ENCODE peak calls at places on chromosomes 2 and 18, in seven cellular contexts. U is K562, R is HepG2, M is HCT116, Y is WTC11, W is GM12878, D is H1. B is an unnamed sample.

GRCh38 chr18:34707670-34708069 is 2.4 kb upstream of the DTNA start:
- DNase-seq in D (no peak), R (no peak), W (no peak), U (no peak), M (peak; percentile 70), Y (no peak), B (peak; percentile 62)

GRCh38 chr18:12944724-12945123 is 3.1 kb upstream of the SEH1L start:
- DNase-seq in D (no peak), U (no peak), R (no peak), M (no peak), Y (no peak), W (no peak), B (no peak)

GRCh38 chr2:73985318-73986084 is 791 bp downstream of the TET3 start:
- DNase-seq in W (no peak), D (no peak), R (peak; percentile 31), Y (no peak), U (peak; percentile 55), M (no peak), B (peak; percentile 58)

GRCh38 chr2:101998556-101999121 is 6.9 kb downstream of the IL1R2 start:
- DNase-seq in R (peak; percentile 70), W (no peak), Y (no peak), U (no peak), M (no peak), D (no peak), B (no peak)

GRCh38 chr2:187294043-187294442 is 154.0 kb downstream of the CALCRL start:
- DNase-seq in M (no peak), Y (no peak), D (no peak), R (no peak), U (no peak), W (no peak), B (no peak)

GRCh38 chr2:221371347-221371746 is 200.8 kb downstream of the EPHA4 start:
- DNase-seq in W (no peak), Y (no peak), M (no peak), D (no peak), U (no peak), R (no peak), B (no peak)

GRCh38 chr2:234290671-234291070 is 206.2 kb downstream of the ARL4C start:
- DNase-seq in U (no peak), Y (no peak), W (peak; percentile 76), D (no peak), M (no peak), R (no peak), B (no peak)

GRCh38 chr18:22005191-22005824 is 164.1 kb upstream of the GATA6 start:
- DNase-seq in W (no peak), U (no peak), R (no peak), Y (no peak), D (no peak), M (no peak), B (no peak)

GRCh38 chr2:86632672-86633071 is 9.0 kb upstream of the RNF103 start:
- DNase-seq in U (no peak), R (peak; percentile 83), Y (no peak), W (no peak), D (no peak), M (no peak), B (no peak)

GRCh38 chr2:28997237-28997846 is 16.2 kb downstream of the TOGARAM2 start:
- DNase-seq in W (no peak), M (no peak), D (no peak), U (no peak), R (no peak), Y (no peak), B (no peak)

GRCh38 chr2:19228092-19228670 is 130.2 kb downstream of the OSR1 start:
- DNase-seq in U (no peak), Y (no peak), W (no peak), M (no peak), R (peak; percentile 23), D (no peak), B (no peak)

GRCh38 chr18:3251249-3251962 is 3.8 kb downstream of the MYL12A start:
- DNase-seq in W (no peak), R (no peak), U (no peak), Y (no peak), D (no peak), M (no peak), B (no peak)

GRCh38 chr2:45469314-45470099 is 141.6 kb downstream of the SRBD1 start:
- DNase-seq in U (no peak), Y (no peak), W (no peak), R (peak; percentile 97), D (no peak), M (no peak), B (no peak)

GRCh38 chr2:137521653-137522052 is 442.6 kb upstream of the HNMT start:
- DNase-seq in Y (no peak), U (no peak), R (no peak), D (no peak), M (no peak), W (no peak), B (no peak)

GRCh38 chr2:100186126-100186525 is 43.7 kb upstream of the AFF3 start:
- DNase-seq in Y (no peak), W (no peak), M (no peak), R (no peak), D (no peak), U (no peak), B (no peak)

GRCh38 chr2:239309398-239310245 is 91.2 kb downstream of the HDAC4 start:
- DNase-seq in R (no peak), Y (no peak), U (no peak), D (no peak), W (no peak), M (no peak), B (no peak)

GRCh38 chr2:239943991-239944441 is 81.1 kb downstream of the NDUFA10 start:
- DNase-seq in Y (no peak), W (no peak), D (no peak), M (no peak), U (no peak), R (no peak), B (no peak)

GRCh38 chr2:23926750-23927627 is at the start of gene ATAD2B:
- DNase-seq in W (peak; percentile 89), Y (peak; percentile 95), U (peak; percentile 96), M (peak; percentile 85), D (peak; percentile 85), R (peak; percentile 90), B (peak; percentile 93)

GRCh38 chr2:23924589-23925359 is 2.1 kb downstream of the ATAD2B start:
- DNase-seq in Y (no peak), R (no peak), M (no peak), D (no peak), W (no peak), U (peak; percentile 35), B (no peak)

GRCh38 chr2:23925702-23926288 is 1.1 kb downstream of the ATAD2B start:
- DNase-seq in M (no peak), D (no peak), R (peak; percentile 44), Y (no peak), W (peak; percentile 87), U (peak; percentile 71), B (peak; percentile 20)

GRCh38 chr2:23926289-23926749 is 604 bp downstream of the ATAD2B start:
- DNase-seq in D (no peak), W (no peak), M (no peak), R (no peak), Y (peak; percentile 46), U (peak; percentile 48), B (peak; percentile 27)
- TF ChIP-seq SP1 in D (no peak), W (no peak), M (no peak), R (no peak), Y (no peak), U (no peak), B (no peak)

DNA sequence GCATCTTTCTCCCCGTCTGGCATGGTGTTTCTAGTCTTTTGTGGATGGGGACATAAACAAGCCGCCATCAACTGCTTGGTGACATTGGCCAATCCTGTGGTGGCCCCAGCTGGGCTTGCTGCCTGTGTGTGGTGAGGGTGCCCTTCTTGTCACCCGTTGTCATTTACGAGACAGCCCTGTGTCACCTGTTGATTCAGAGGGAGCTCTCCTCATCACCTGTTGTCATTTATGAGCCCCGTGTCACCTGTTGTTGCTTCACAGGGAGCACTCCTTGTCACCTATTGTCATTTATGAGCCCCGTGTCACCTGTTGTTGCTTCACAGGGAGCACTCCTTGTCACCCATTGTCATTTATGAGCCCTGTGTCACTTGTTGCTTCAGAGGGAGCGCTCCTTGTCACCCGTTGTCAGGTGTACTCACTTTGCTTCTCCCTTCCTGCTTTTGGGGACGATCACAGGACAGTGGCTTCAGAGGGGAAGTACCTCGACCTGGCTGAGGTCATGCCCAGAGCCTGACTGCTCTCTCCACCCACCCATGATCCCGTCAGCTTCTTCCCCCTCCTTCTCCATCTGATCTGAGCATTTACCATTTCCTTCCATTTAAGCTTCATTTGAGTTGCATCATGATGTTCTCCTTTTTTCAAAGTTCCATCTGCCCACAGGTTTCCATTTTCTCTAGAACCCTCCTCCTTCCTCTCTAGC is 29.1 kb downstream of the HPCAL1 start:
- DNase-seq in R (no peak), M (no peak), D (no peak), U (peak; percentile 46), W (peak; percentile 51), Y (no peak), B (no peak)
- TF ChIP-seq SP1 in R (no peak), M (no peak), D (no peak), U (no peak), W (no peak), Y (no peak), B (no peak)

GRCh38 chr18:9760641-9761040 is 52.5 kb downstream of the RAB31 start:
- DNase-seq in Y (no peak), M (no peak), W (no peak), D (no peak), U (no peak), R (no peak), B (no peak)
- TF ChIP-seq SP1 in Y (no peak), M (no peak), W (no peak), D (no peak), U (no peak), R (no peak), B (no peak)

DNA sequence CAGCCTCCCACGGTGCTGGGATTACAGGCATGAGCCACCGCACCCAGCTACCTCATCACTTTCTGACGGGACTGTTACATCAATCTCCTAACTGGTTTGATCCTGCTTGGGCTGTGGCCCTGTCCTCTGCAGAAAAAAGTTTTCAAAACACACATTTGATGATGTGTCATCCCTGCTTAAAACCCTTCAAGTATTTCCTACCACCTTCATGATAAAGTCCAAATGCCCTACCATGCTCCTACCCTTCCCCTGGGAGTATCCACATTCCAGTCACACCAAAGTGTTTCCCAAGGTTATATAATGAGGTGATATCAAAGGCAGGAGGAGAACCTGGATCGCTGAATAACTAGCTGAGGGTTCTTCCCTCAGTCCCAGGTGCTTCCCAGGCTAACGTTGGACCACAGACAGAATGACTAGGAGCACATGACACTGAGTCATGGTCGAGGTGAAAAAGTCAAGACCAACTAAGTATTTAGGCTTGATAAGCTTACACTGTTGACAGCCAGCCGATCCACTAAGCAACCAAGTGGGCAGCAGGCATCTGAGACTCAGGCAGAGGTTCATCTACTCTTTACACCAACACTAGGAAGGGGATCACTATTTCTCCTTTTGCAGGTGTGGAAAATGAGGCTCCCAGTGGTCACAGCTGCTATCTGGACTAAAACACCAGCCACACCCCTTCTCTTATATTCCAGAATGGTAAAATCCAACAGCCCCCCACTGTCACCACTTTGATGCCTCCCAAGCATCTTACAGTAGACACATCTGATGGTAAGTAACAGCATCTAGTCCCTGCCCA is 31.8 kb downstream of the CYRIA start:
- DNase-seq in D (no peak), U (peak; percentile 79), Y (no peak), M (no peak), W (no peak), R (no peak), B (no peak)
- TF ChIP-seq SP1 in D (no peak), U (no peak), Y (no peak), M (no peak), W (no peak), R (no peak), B (no peak)